ENCODE peak calls at places on chromosomes 5 and 9, in six cellular contexts. One of them, this sample, is unnamed.

GRCh38 chr9:76441551-76442322 is 17.2 kb upstream of the GCNT1 start:
- DNase-seq in amniotic stem cell: peak; percentile 68
- DNase-seq in NCI-H1436 treated with DMSO at 0.1 percent for 48 hours: no peak
- DNase-seq in right lobe of liver: no peak
- DNase-seq in NCI-H748 treated with DMSO at 0.1 percent for 48 hours: no peak
- DNase-seq in effector CD4-positive, alpha-beta T cell: no peak
- DNase-seq in this sample: peak; percentile 67

GRCh38 chr5:56851258-56851941 is 36.1 kb downstream of the MAP3K1 start:
- DNase-seq in right lobe of liver: no peak
- DNase-seq in effector CD4-positive, alpha-beta T cell: no peak
- DNase-seq in amniotic stem cell: no peak
- DNase-seq in NCI-H748 treated with DMSO at 0.1 percent for 48 hours: no peak
- DNase-seq in NCI-H1436 treated with DMSO at 0.1 percent for 48 hours: no peak
- DNase-seq in this sample: no peak

GRCh38 chr5:56974241-56974640 is 22.3 kb upstream of the MIER3 start:
- DNase-seq in amniotic stem cell: no peak
- DNase-seq in NCI-H748 treated with DMSO at 0.1 percent for 48 hours: no peak
- DNase-seq in right lobe of liver: no peak
- DNase-seq in effector CD4-positive, alpha-beta T cell: no peak
- DNase-seq in NCI-H1436 treated with DMSO at 0.1 percent for 48 hours: no peak
- DNase-seq in this sample: no peak

GRCh38 chr5:154365823-154366222 is 80.0 kb upstream of the SAP30L start:
- DNase-seq in NCI-H1436 treated with DMSO at 0.1 percent for 48 hours: no peak
- DNase-seq in effector CD4-positive, alpha-beta T cell: no peak
- DNase-seq in amniotic stem cell: no peak
- DNase-seq in right lobe of liver: no peak
- DNase-seq in NCI-H748 treated with DMSO at 0.1 percent for 48 hours: no peak
- DNase-seq in this sample: no peak

GRCh38 chr9:104386425-104387069 is 117.5 kb upstream of the OR13F1 start:
- DNase-seq in right lobe of liver: no peak
- DNase-seq in NCI-H1436 treated with DMSO at 0.1 percent for 48 hours: peak; percentile 29
- DNase-seq in effector CD4-positive, alpha-beta T cell: no peak
- DNase-seq in NCI-H748 treated with DMSO at 0.1 percent for 48 hours: peak; percentile 83
- DNase-seq in amniotic stem cell: peak; percentile 32
- DNase-seq in this sample: no peak

GRCh38 chr9:126957687-126958053 is 43.1 kb downstream of the RALGPS1 start:
- DNase-seq in effector CD4-positive, alpha-beta T cell: no peak
- DNase-seq in amniotic stem cell: no peak
- DNase-seq in right lobe of liver: no peak
- DNase-seq in NCI-H1436 treated with DMSO at 0.1 percent for 48 hours: no peak
- DNase-seq in NCI-H748 treated with DMSO at 0.1 percent for 48 hours: no peak
- DNase-seq in this sample: no peak

GRCh38 chr9:69674112-69674511 is 1.9 kb upstream of the APBA1 start:
- DNase-seq in amniotic stem cell: no peak
- DNase-seq in NCI-H1436 treated with DMSO at 0.1 percent for 48 hours: no peak
- DNase-seq in effector CD4-positive, alpha-beta T cell: no peak
- DNase-seq in NCI-H748 treated with DMSO at 0.1 percent for 48 hours: no peak
- DNase-seq in right lobe of liver: no peak
- DNase-seq in this sample: no peak

GRCh38 chr9:132880311-132880661 is 1.6 kb downstream of the SPACA9 start:
- DNase-seq in NCI-H748 treated with DMSO at 0.1 percent for 48 hours: no peak
- DNase-seq in right lobe of liver: no peak
- DNase-seq in amniotic stem cell: no peak
- DNase-seq in NCI-H1436 treated with DMSO at 0.1 percent for 48 hours: no peak
- DNase-seq in effector CD4-positive, alpha-beta T cell: no peak
- DNase-seq in this sample: no peak

GRCh38 chr9:6566409-6567139 is 79.0 kb downstream of the GLDC start:
- DNase-seq in right lobe of liver: no peak
- DNase-seq in effector CD4-positive, alpha-beta T cell: no peak
- DNase-seq in NCI-H748 treated with DMSO at 0.1 percent for 48 hours: no peak
- DNase-seq in amniotic stem cell: peak; percentile 87
- DNase-seq in NCI-H1436 treated with DMSO at 0.1 percent for 48 hours: no peak
- DNase-seq in this sample: peak; percentile 42

GRCh38 chr5:90901263-90901662 is 342.7 kb downstream of the ADGRV1 start:
- DNase-seq in right lobe of liver: peak; percentile 57
- DNase-seq in effector CD4-positive, alpha-beta T cell: no peak
- DNase-seq in NCI-H1436 treated with DMSO at 0.1 percent for 48 hours: no peak
- DNase-seq in NCI-H748 treated with DMSO at 0.1 percent for 48 hours: no peak
- DNase-seq in amniotic stem cell: no peak
- DNase-seq in this sample: no peak

GRCh38 chr5:9279779-9280178 is 266.1 kb downstream of the SEMA5A start:
- DNase-seq in NCI-H1436 treated with DMSO at 0.1 percent for 48 hours: no peak
- DNase-seq in right lobe of liver: no peak
- DNase-seq in effector CD4-positive, alpha-beta T cell: no peak
- DNase-seq in NCI-H748 treated with DMSO at 0.1 percent for 48 hours: no peak
- DNase-seq in amniotic stem cell: no peak
- DNase-seq in this sample: no peak

GRCh38 chr5:177435847-177436536 is 9.5 kb downstream of the GRK6 start:
- DNase-seq in effector CD4-positive, alpha-beta T cell: no peak
- DNase-seq in NCI-H748 treated with DMSO at 0.1 percent for 48 hours: no peak
- DNase-seq in NCI-H1436 treated with DMSO at 0.1 percent for 48 hours: no peak
- DNase-seq in right lobe of liver: no peak
- DNase-seq in amniotic stem cell: no peak
- DNase-seq in this sample: no peak

GRCh38 chr5:35926389-35927051 is 11.9 kb downstream of the CAPSL start:
- DNase-seq in amniotic stem cell: peak; percentile 10
- DNase-seq in right lobe of liver: peak; percentile 53
- DNase-seq in NCI-H1436 treated with DMSO at 0.1 percent for 48 hours: no peak
- DNase-seq in effector CD4-positive, alpha-beta T cell: peak; percentile 60
- DNase-seq in NCI-H748 treated with DMSO at 0.1 percent for 48 hours: peak; percentile 82
- DNase-seq in this sample: peak; percentile 79

GRCh38 chr9:107976767-107977166 is 487.2 kb upstream of the KLF4 start:
- DNase-seq in NCI-H1436 treated with DMSO at 0.1 percent for 48 hours: no peak
- DNase-seq in amniotic stem cell: no peak
- DNase-seq in effector CD4-positive, alpha-beta T cell: no peak
- DNase-seq in right lobe of liver: peak; percentile 47
- DNase-seq in NCI-H748 treated with DMSO at 0.1 percent for 48 hours: no peak
- DNase-seq in this sample: no peak

GRCh38 chr5:41115281-41115680 is 44.1 kb upstream of the MROH2B start:
- DNase-seq in NCI-H748 treated with DMSO at 0.1 percent for 48 hours: no peak
- DNase-seq in NCI-H1436 treated with DMSO at 0.1 percent for 48 hours: no peak
- DNase-seq in amniotic stem cell: peak; percentile 69
- DNase-seq in right lobe of liver: no peak
- DNase-seq in effector CD4-positive, alpha-beta T cell: no peak
- DNase-seq in this sample: no peak

GRCh38 chr5:160442824-160443431 is 21.3 kb downstream of the PTTG1 start:
- DNase-seq in right lobe of liver: no peak
- DNase-seq in NCI-H1436 treated with DMSO at 0.1 percent for 48 hours: no peak
- DNase-seq in amniotic stem cell: no peak
- DNase-seq in effector CD4-positive, alpha-beta T cell: no peak
- DNase-seq in NCI-H748 treated with DMSO at 0.1 percent for 48 hours: no peak
- DNase-seq in this sample: no peak

GRCh38 chr5:177994063-177994462 is 2.0 kb downstream of the PROP1 start:
- DNase-seq in effector CD4-positive, alpha-beta T cell: no peak
- DNase-seq in NCI-H1436 treated with DMSO at 0.1 percent for 48 hours: no peak
- DNase-seq in amniotic stem cell: no peak
- DNase-seq in NCI-H748 treated with DMSO at 0.1 percent for 48 hours: no peak
- DNase-seq in right lobe of liver: no peak
- DNase-seq in this sample: no peak

GRCh38 chr5:122415481-122416120 is 103.6 kb downstream of the SNCAIP start:
- DNase-seq in NCI-H1436 treated with DMSO at 0.1 percent for 48 hours: peak; percentile 39
- DNase-seq in right lobe of liver: peak; percentile 50
- DNase-seq in effector CD4-positive, alpha-beta T cell: no peak
- DNase-seq in NCI-H748 treated with DMSO at 0.1 percent for 48 hours: peak; percentile 71
- DNase-seq in amniotic stem cell: peak; percentile 35
- DNase-seq in this sample: peak; percentile 12

GRCh38 chr9:125443367-125443766 is 181.7 kb downstream of the GAPVD1 start:
- DNase-seq in NCI-H1436 treated with DMSO at 0.1 percent for 48 hours: no peak
- DNase-seq in amniotic stem cell: no peak
- DNase-seq in right lobe of liver: no peak
- DNase-seq in NCI-H748 treated with DMSO at 0.1 percent for 48 hours: no peak
- DNase-seq in effector CD4-positive, alpha-beta T cell: no peak
- DNase-seq in this sample: no peak

GRCh38 chr9:82334286-82334685 is 345.7 kb downstream of the SPATA31D1 start:
- DNase-seq in NCI-H1436 treated with DMSO at 0.1 percent for 48 hours: no peak
- DNase-seq in NCI-H748 treated with DMSO at 0.1 percent for 48 hours: no peak
- DNase-seq in effector CD4-positive, alpha-beta T cell: no peak
- DNase-seq in right lobe of liver: no peak
- DNase-seq in amniotic stem cell: no peak
- DNase-seq in this sample: no peak

GRCh38 chr5:38077652-38078051 is 180.7 kb upstream of the EGFLAM start:
- DNase-seq in amniotic stem cell: no peak
- DNase-seq in right lobe of liver: no peak
- DNase-seq in NCI-H1436 treated with DMSO at 0.1 percent for 48 hours: no peak
- DNase-seq in NCI-H748 treated with DMSO at 0.1 percent for 48 hours: no peak
- DNase-seq in effector CD4-positive, alpha-beta T cell: no peak
- DNase-seq in this sample: no peak

GRCh38 chr9:135294826-135295225 is 184.8 kb upstream of the PPP1R26 start:
- DNase-seq in effector CD4-positive, alpha-beta T cell: no peak
- DNase-seq in amniotic stem cell: no peak
- DNase-seq in NCI-H748 treated with DMSO at 0.1 percent for 48 hours: no peak
- DNase-seq in NCI-H1436 treated with DMSO at 0.1 percent for 48 hours: no peak
- DNase-seq in right lobe of liver: no peak
- DNase-seq in this sample: no peak

GRCh38 chr9:92648447-92649406 is 21.2 kb downstream of the IPPK start:
- DNase-seq in amniotic stem cell: no peak
- DNase-seq in right lobe of liver: peak; percentile 38
- DNase-seq in NCI-H1436 treated with DMSO at 0.1 percent for 48 hours: no peak
- DNase-seq in NCI-H748 treated with DMSO at 0.1 percent for 48 hours: no peak
- DNase-seq in effector CD4-positive, alpha-beta T cell: no peak
- DNase-seq in this sample: no peak

GRCh38 chr5:177317959-177318377 is 6.3 kb upstream of the MXD3 start:
- DNase-seq in NCI-H1436 treated with DMSO at 0.1 percent for 48 hours: no peak
- DNase-seq in right lobe of liver: peak; percentile 87
- DNase-seq in NCI-H748 treated with DMSO at 0.1 percent for 48 hours: peak; percentile 70
- DNase-seq in amniotic stem cell: peak; percentile 37
- DNase-seq in effector CD4-positive, alpha-beta T cell: peak; percentile 65
- DNase-seq in this sample: peak; percentile 90

GRCh38 chr5:433836-434235 is 9.1 kb upstream of the EXOC3 start:
- DNase-seq in NCI-H1436 treated with DMSO at 0.1 percent for 48 hours: no peak
- DNase-seq in effector CD4-positive, alpha-beta T cell: no peak
- DNase-seq in NCI-H748 treated with DMSO at 0.1 percent for 48 hours: no peak
- DNase-seq in amniotic stem cell: no peak
- DNase-seq in right lobe of liver: no peak
- DNase-seq in this sample: no peak

GRCh38 chr9:130197888-130198287 is 25.7 kb downstream of the NCS1 start:
- DNase-seq in right lobe of liver: no peak
- DNase-seq in NCI-H748 treated with DMSO at 0.1 percent for 48 hours: no peak
- DNase-seq in NCI-H1436 treated with DMSO at 0.1 percent for 48 hours: no peak
- DNase-seq in amniotic stem cell: no peak
- DNase-seq in effector CD4-positive, alpha-beta T cell: no peak
- DNase-seq in this sample: no peak

GRCh38 chr5:114467729-114468128 is 105.9 kb downstream of the KCNN2 start:
- DNase-seq in amniotic stem cell: no peak
- DNase-seq in effector CD4-positive, alpha-beta T cell: no peak
- DNase-seq in right lobe of liver: no peak
- DNase-seq in NCI-H748 treated with DMSO at 0.1 percent for 48 hours: no peak
- DNase-seq in NCI-H1436 treated with DMSO at 0.1 percent for 48 hours: no peak
- DNase-seq in this sample: no peak

This sample was measured in activated CD8-positive, alpha-beta T cell treated with anti-CD3 and anti-CD28 coated beads for 36 hours.